ENCODE peak calls at places on chromosomes 4 and X, in four cellular contexts. L, U, J and T are unnamed samples.

GRCh38 chr4:56506110-56506705 is 617 bp downstream of the ARL9 start:
- DNase-seq in L (no peak), U (peak; percentile 25), J (no peak), T (no peak)

GRCh38 chr4:69322055-69322454 is 41.8 kb downstream of the UGT2B28 start:
- DNase-seq in J (no peak), L (no peak), U (peak; percentile 51), T (no peak)

GRCh38 chr4:103098746-103099421 is 750 bp downstream of the BDH2 start:
- DNase-seq in L (no peak), U (peak; percentile 39), J (no peak), T (no peak)

GRCh38 chr4:4872148-4872903 is 12.9 kb downstream of the MSX1 start:
- DNase-seq in L (no peak), J (no peak), U (no peak), T (no peak)

GRCh38 chr4:19945979-19946380 is 305.7 kb upstream of the SLIT2 start:
- DNase-seq in L (no peak), J (no peak), U (peak; percentile 96), T (no peak)

GRCh38 chrX:105975382-105975781 is 63.1 kb downstream of the SERPINA7 start:
- DNase-seq in L (no peak), J (no peak), U (peak; percentile 42), T (no peak)

GRCh38 chr4:142278663-142279062 is 567.4 kb downstream of the INPP4B start:
- DNase-seq in L (no peak), J (no peak), U (no peak), T (no peak)

GRCh38 chr4:78592104-78592783 is 40.7 kb downstream of the ANXA3 start:
- DNase-seq in U (no peak), J (no peak), L (no peak), T (no peak)

GRCh38 chr4:89196056-89196674 is 84.8 kb downstream of the TIGD2 start:
- DNase-seq in U (no peak), J (no peak), L (no peak), T (no peak)

GRCh38 chr4:83093060-83093640 is 21.4 kb downstream of the PLAC8 start:
- DNase-seq in U (no peak), J (no peak), L (no peak), T (no peak)

GRCh38 chr4:74934016-74934821 is 1.3 kb downstream of the PARM1 start:
- DNase-seq in L (peak; percentile 7), U (peak; percentile 26), J (peak; percentile 31), T (peak; percentile 10)

GRCh38 chr4:164428561-164428960 is 325.4 kb upstream of the SMIM31 start:
- DNase-seq in L (no peak), J (no peak), U (no peak), T (no peak)

GRCh38 chrX:66622209-66622608 is 16.7 kb downstream of the EDA2R start:
- DNase-seq in U (no peak), J (no peak), L (no peak), T (no peak)

GRCh38 chr4:181550381-181550780 is 692.8 kb upstream of the TENM3 start:
- DNase-seq in U (no peak), L (no peak), J (no peak), T (no peak)

GRCh38 chr4:2413821-2414610 is 4.4 kb downstream of the ZFYVE28 start:
- DNase-seq in J (no peak), L (no peak), U (peak; percentile 64), T (no peak)

GRCh38 chr4:181897935-181898334 is 345.3 kb upstream of the TENM3 start:
- DNase-seq in L (no peak), U (peak; percentile 47), J (no peak), T (no peak)

GRCh38 chr4:46937493-46937892 is 28.4 kb upstream of the COX7B2 start:
- DNase-seq in J (no peak), U (peak; percentile 2), L (no peak), T (no peak)

GRCh38 chr4:48905363-48906015 is 1.1 kb downstream of the OCIAD2 start:
- DNase-seq in U (peak; percentile 61), L (no peak), J (no peak), T (no peak)